ENCODE peak calls at places on chromosomes 3 and 15, in nine cellular contexts. S, Q, J, Y, M, E, V, X and K are unnamed samples.
A peak's percentile ranks its signal among the peaks of the same experiment; 100 is the strongest.

GRCh38 chr15:75229191-75230015 is 27.7 kb downstream of the C15orf39 start:
- DNase-seq in X (no peak), S (no peak), Q (no peak), E (peak; percentile 25), Y (no peak), V (no peak), M (no peak), J (peak; percentile 31), K (peak; percentile 22)

GRCh38 chr3:40363681-40364080 is 23.3 kb upstream of the ENTPD3 start:
- DNase-seq in Y (no peak), V (no peak), E (no peak), Q (no peak), M (no peak), X (no peak), S (no peak), J (no peak), K (no peak)

GRCh38 chr3:73107788-73108187 is 46.3 kb downstream of the EBLN2 start:
- DNase-seq in V (no peak), E (no peak), X (no peak), Q (no peak), M (no peak), Y (no peak), J (no peak), S (no peak), K (no peak)

GRCh38 chr3:71530903-71531535 is 52.5 kb downstream of the FOXP1 start:
- DNase-seq in X (no peak), J (no peak), Q (no peak), Y (no peak), V (no peak), S (no peak), M (no peak), E (no peak), K (no peak)

GRCh38 chr15:70545526-70545925 is 217.8 kb downstream of the UACA start:
- DNase-seq in V (no peak), S (no peak), M (no peak), Y (no peak), Q (no peak), J (no peak), E (no peak), X (no peak), K (no peak)

GRCh38 chr3:42020681-42021307 is 58.9 kb upstream of the ULK4 start:
- DNase-seq in X (no peak), V (no peak), J (peak; percentile 92), M (no peak), E (peak; percentile 86), Q (no peak), Y (no peak), S (no peak), K (peak; percentile 83)

GRCh38 chr3:32296251-32297204 is 58.0 kb downstream of the CMTM8 start:
- DNase-seq in J (peak; percentile 61), Q (peak; percentile 83), X (peak; percentile 66), E (peak; percentile 22), S (peak; percentile 53), V (peak; percentile 91), Y (peak; percentile 52), M (peak; percentile 61), K (peak; percentile 55)

GRCh38 chr15:70491183-70491621 is 272.2 kb downstream of the UACA start:
- DNase-seq in E (peak; percentile 65), Q (no peak), Y (no peak), S (no peak), X (no peak), V (no peak), J (no peak), M (peak; percentile 66), K (peak; percentile 71)

GRCh38 chr3:100335137-100335833 is 728 bp downstream of the NIT2 start:
- DNase-seq in X (no peak), S (peak; percentile 22), Q (peak; percentile 27), J (peak; percentile 12), Y (peak; percentile 26), E (no peak), M (peak; percentile 33), V (no peak), K (no peak)

GRCh38 chr3:37024092-37024491 is 30.8 kb downstream of the MLH1 start:
- DNase-seq in Q (no peak), S (no peak), V (no peak), E (peak; percentile 13), M (peak; percentile 39), X (no peak), Y (no peak), J (no peak), K (peak; percentile 30)

GRCh38 chr3:29454326-29454725 is 173.5 kb downstream of the RBMS3 start:
- DNase-seq in Q (peak; percentile 25), X (no peak), S (no peak), M (no peak), J (no peak), Y (no peak), V (no peak), E (no peak), K (no peak)

GRCh38 chr3:42490243-42490642 is 12.2 kb upstream of the VIPR1 start:
- DNase-seq in M (no peak), S (no peak), E (peak; percentile 9), Q (peak; percentile 66), V (peak; percentile 84), X (no peak), J (peak; percentile 88), Y (peak; percentile 88), K (no peak)

GRCh38 chr15:83318861-83319415 is 34.5 kb upstream of the BNC1 start:
- DNase-seq in Y (no peak), Q (no peak), V (no peak), M (no peak), E (no peak), J (no peak), S (no peak), X (no peak), K (no peak)

GRCh38 chr3:30544811-30545210 is 61.6 kb upstream of the TGFBR2 start:
- DNase-seq in Q (no peak), Y (no peak), S (no peak), E (peak; percentile 79), J (peak; percentile 94), V (no peak), X (no peak), M (no peak), K (peak; percentile 93)

GRCh38 chr3:138640537-138640936 is 32.0 kb downstream of the FAIM start:
- DNase-seq in J (no peak), M (no peak), E (no peak), V (no peak), Y (no peak), X (no peak), S (no peak), Q (no peak), K (no peak)

GRCh38 chr3:72178463-72179106 is 393.6 kb upstream of the PROK2 start:
- DNase-seq in J (no peak), V (no peak), Q (no peak), S (no peak), M (peak; percentile 74), Y (no peak), E (no peak), X (no peak), K (no peak)